ENCODE peak calls at places on chromosomes 4 and X, in six cellular contexts. Y, E, O, I, K and T are unnamed samples.

GRCh38 chrX:41116948-41117347 is 31.7 kb downstream of the USP9X start:
- DNase-seq in Y (no peak), E (no peak), O (no peak), I (no peak), K (peak; percentile 36), T (no peak)

GRCh38 chr4:168773388-168774195 is 236.5 kb downstream of the CBR4 start:
- DNase-seq in Y (no peak), E (no peak), O (no peak), I (no peak), K (no peak), T (no peak)

GRCh38 chrX:136262812-136263315 is 11.7 kb upstream of the MAP7D3 start:
- DNase-seq in Y (no peak), E (no peak), O (no peak), I (no peak), K (no peak), T (no peak)

GRCh38 chr4:67725981-67726380 is 25.0 kb upstream of the UBA6 start:
- DNase-seq in Y (peak; percentile 81), E (no peak), O (no peak), I (no peak), K (peak; percentile 78), T (no peak)

GRCh38 chr4:134154097-134154496 is 47.5 kb downstream of the PABPC4L start:
- DNase-seq in Y (no peak), E (no peak), O (no peak), I (no peak), K (no peak), T (no peak)

GRCh38 chr4:7075962-7076693 is 8.3 kb upstream of the GRPEL1 start:
- DNase-seq in Y (peak; percentile 82), E (no peak), O (peak; percentile 41), I (no peak), K (peak; percentile 48), T (no peak)

GRCh38 chrX:134443020-134443419 is 16.9 kb upstream of the HPRT1 start:
- DNase-seq in Y (no peak), E (no peak), O (no peak), I (no peak), K (no peak), T (no peak)

GRCh38 chrX:49204709-49205108 is 4.7 kb upstream of the SYP start:
- DNase-seq in Y (no peak), E (no peak), O (no peak), I (no peak), K (no peak), T (no peak)

GRCh38 chr4:885353-885752 is 46.8 kb downstream of the GAK start:
- DNase-seq in Y (no peak), E (no peak), O (no peak), I (no peak), K (no peak), T (no peak)

GRCh38 chr4:4289055-4289454 is 899 bp downstream of the LYAR start:
- DNase-seq in Y (no peak), E (no peak), O (peak; percentile 22), I (no peak), K (no peak), T (no peak)

GRCh38 chr4:80092088-80092487 is 19.1 kb upstream of the ANTXR2 start:
- DNase-seq in Y (no peak), E (no peak), O (no peak), I (no peak), K (no peak), T (no peak)

GRCh38 chr4:89797117-89797516 is 39.8 kb downstream of the SNCA start:
- DNase-seq in Y (peak; percentile 72), E (no peak), O (no peak), I (no peak), K (peak; percentile 69), T (peak; percentile 39)

GRCh38 chr4:175927121-175927520 is 115.1 kb upstream of the GPM6A start:
- DNase-seq in Y (peak; percentile 25), E (no peak), O (no peak), I (no peak), K (peak; percentile 6), T (no peak)

GRCh38 chr4:57490520-57490919 is 380.3 kb upstream of the IGFBP7 start:
- DNase-seq in Y (peak; percentile 1), E (no peak), O (no peak), I (no peak), K (no peak), T (no peak)

GRCh38 chr4:168978001-168978700 is 31.9 kb downstream of the CBR4 start:
- DNase-seq in Y (peak; percentile 39), E (no peak), O (no peak), I (no peak), K (peak; percentile 42), T (no peak)

GRCh38 chrX:6778547-6779231 is 243.8 kb upstream of the VCX3A start:
- DNase-seq in Y (peak; percentile 0), E (no peak), O (no peak), I (no peak), K (no peak), T (no peak)

GRCh38 chrX:69305333-69306062 is 140.2 kb upstream of the PJA1 start:
- DNase-seq in Y (peak; percentile 11), E (no peak), O (peak; percentile 5), I (no peak), K (no peak), T (no peak)

GRCh38 chr4:137651128-137651527 is 118.8 kb upstream of the PCDH18 start:
- DNase-seq in Y (peak; percentile 76), E (no peak), O (no peak), I (no peak), K (peak; percentile 82), T (no peak)

GRCh38 chr4:156294577-156294976 is 340.9 kb upstream of the CTSO start:
- DNase-seq in Y (peak; percentile 91), E (peak; percentile 31), O (no peak), I (no peak), K (peak; percentile 96), T (no peak)

GRCh38 chrX:115367956-115368355 is 78.4 kb downstream of the LUZP4 start:
- DNase-seq in Y (peak; percentile 87), E (no peak), O (no peak), I (no peak), K (no peak), T (peak; percentile 29)

GRCh38 chr4:80210549-80210948 is 13.2 kb downstream of the PRDM8 start:
- DNase-seq in Y (no peak), E (no peak), O (no peak), I (no peak), K (no peak), T (no peak)

GRCh38 chr4:16844796-16845586 is 53.5 kb downstream of the LDB2 start:
- DNase-seq in Y (peak; percentile 76), E (no peak), O (no peak), I (no peak), K (peak; percentile 77), T (no peak)

GRCh38 chrX:155767101-155767878 is 113.9 kb upstream of the VAMP7 start:
- DNase-seq in Y (peak; percentile 92), E (peak; percentile 60), O (peak; percentile 45), I (peak; percentile 0), K (peak; percentile 82), T (peak; percentile 32)

GRCh38 chrX:37998586-37999267 is 7.6 kb upstream of the SYTL5 start:
- DNase-seq in Y (peak; percentile 75), E (no peak), O (no peak), I (no peak), K (peak; percentile 40), T (no peak)

GRCh38 chrX:114450911-114451310 is 133.0 kb upstream of the HTR2C start:
- DNase-seq in Y (no peak), E (no peak), O (no peak), I (no peak), K (no peak), T (no peak)

GRCh38 chrX:685120-686032 is 54.8 kb downstream of the SHOX start:
- DNase-seq in Y (no peak), E (no peak), O (no peak), I (no peak), K (no peak), T (no peak)

GRCh38 chr4:7196283-7196651 is 3.9 kb downstream of the SORCS2 start:
- DNase-seq in Y (no peak), E (no peak), O (no peak), I (no peak), K (no peak), T (no peak)